ENCODE peak calls at places on chromosomes 4 and X, in seven cellular contexts. X is suprapubic skin, F is K562, S is HepG2, B is transverse colon, P is upper lobe of left lung, O is stomach. H is an unnamed sample. For H3K27me3, the result is how much of the 10 kb centered on the place peaks cover.

GRCh38 chr4:90127223-90127705 is at the start of gene CCSER1:
- DNase-seq in X (peak), F (no peak), S (no peak), B (peak), P (peak), O (peak), H (peak)

GRCh38 chr4:165355900-165356300 is 22.9 kb upstream of the CPE start:
- DNase-seq in X (no peak), F (no peak), S (peak), B (no peak), P (no peak), O (no peak), H (no peak)

GRCh38 chr4:95251568-95251967 is 297.2 kb downstream of the UNC5C start:
- DNase-seq in X (no peak), F (no peak), S (no peak), B (no peak), P (no peak), O (no peak), H (no peak)

GRCh38 chr4:18930487-18930886 is 908.9 kb upstream of the LCORL start:
- DNase-seq in X (no peak), F (no peak), S (no peak), B (no peak), P (no peak), O (no peak), H (no peak)

GRCh38 chrX:17788439-17788838 is 51.1 kb downstream of the SCML1 start:
- DNase-seq in X (no peak), F (peak), S (peak), B (peak), P (peak), O (peak), H (no peak)

GRCh38 chrX:108224727-108225455 is 133.3 kb downstream of the ATG4A start:
- DNase-seq in X (no peak), F (peak), S (peak), B (no peak), P (no peak), O (no peak), H (no peak)

GRCh38 chr4:83284161-83285021 is at the start of gene COQ2:
- DNase-seq in X (peak), F (peak), S (peak), B (peak), P (peak), O (peak), H (peak)

GRCh38 chrX:46903458-46904242 is 8.6 kb upstream of the JADE3 start:
- DNase-seq in X (peak), F (peak), S (peak), B (peak), P (peak), O (peak), H (peak)

GRCh38 chr4:743463-744211 is 38.0 kb downstream of the PCGF3 start:
- DNase-seq in X (no peak), F (no peak), S (no peak), B (no peak), P (no peak), O (no peak), H (no peak)

GRCh38 chr4:74056858-74057562 is 18.5 kb upstream of the CXCL3 start:
- DNase-seq in X (no peak), F (peak), S (no peak), B (no peak), P (no peak), O (no peak), H (no peak)

GRCh38 chr4:128566688-128567087 is 242.8 kb upstream of the JADE1 start:
- DNase-seq in X (no peak), F (no peak), S (no peak), B (no peak), P (no peak), O (no peak), H (no peak)

GRCh38 chr4:47718691-47719090 is 119.2 kb downstream of the CORIN start:
- DNase-seq in X (no peak), F (no peak), S (no peak), B (no peak), P (no peak), O (no peak), H (no peak)

GRCh38 chr4:763191-763810 is 57.7 kb downstream of the PCGF3 start:
- DNase-seq in X (no peak), F (no peak), S (no peak), B (no peak), P (no peak), O (no peak), H (no peak)

GRCh38 chrX:24775891-24776290 is 82.2 kb downstream of the POLA1 start:
- DNase-seq in X (no peak), F (no peak), S (peak), B (no peak), P (no peak), O (no peak), H (no peak)

GRCh38 chr4:42143996-42144395 is 8.5 kb downstream of the BEND4 start:
- DNase-seq in X (no peak), F (no peak), S (no peak), B (no peak), P (no peak), O (no peak), H (no peak)

GRCh38 chr4:91963489-91963888 is 340.3 kb upstream of the GRID2 start:
- DNase-seq in X (no peak), F (no peak), S (no peak), B (no peak), P (no peak), O (no peak), H (no peak)

GRCh38 chrX:150159537-150159936 is 203.6 kb upstream of the MAMLD1 start:
- DNase-seq in X (no peak), F (no peak), S (no peak), B (no peak), P (no peak), O (no peak), H (no peak)

GRCh38 chrX:40471965-40472648 is 108.7 kb upstream of the ATP6AP2 start:
- DNase-seq in X (no peak), F (peak), S (peak), B (peak), P (peak), O (peak), H (peak)

GRCh38 chrX:52420824-52421443 is 52.1 kb downstream of the XAGE2 start:
- DNase-seq in X (no peak), F (no peak), S (no peak), B (no peak), P (peak), O (no peak), H (no peak)

GRCh38 chrX:111581086-111581485 is 69.6 kb downstream of the SERTM2 start:
- DNase-seq in X (no peak), F (no peak), S (no peak), B (no peak), P (no peak), O (no peak), H (no peak)

GRCh38 chr4:69849969-69850368 is 10.0 kb downstream of the SULT1E1 start:
- DNase-seq in X (no peak), F (no peak), S (no peak), B (no peak), P (no peak), O (no peak), H (no peak)

GRCh38 chrX:16807548-16807947 is 21.3 kb downstream of the TXLNG start:
- DNase-seq in X (no peak), F (no peak), S (no peak), B (no peak), P (no peak), O (no peak), H (no peak)

GRCh38 chr4:94974773-94975172 is 217.0 kb downstream of the BMPR1B start:
- DNase-seq in X (no peak), F (no peak), S (no peak), B (no peak), P (no peak), O (no peak), H (no peak)

GRCh38 chr4:64715741-64716140 is 306.5 kb upstream of the TECRL start:
- DNase-seq in X (no peak), F (no peak), S (no peak), B (no peak), P (no peak), O (no peak), H (no peak)

GRCh38 chr4:83865417-83866150 is 329.7 kb downstream of the GPAT3 start:
- DNase-seq in X (no peak), F (no peak), S (no peak), B (no peak), P (no peak), O (no peak), H (no peak)

GRCh38 chr4:185011408-185011807 is 6.9 kb upstream of the HELT start:
- DNase-seq in X (peak), F (no peak), S (peak), B (no peak), P (no peak), O (no peak), H (no peak)
- H3K27me3 ChIP-seq in X (half or more), F (half or more), S (half or more), B (half or more), P (under half), O (under half), H (under half)

DNA sequence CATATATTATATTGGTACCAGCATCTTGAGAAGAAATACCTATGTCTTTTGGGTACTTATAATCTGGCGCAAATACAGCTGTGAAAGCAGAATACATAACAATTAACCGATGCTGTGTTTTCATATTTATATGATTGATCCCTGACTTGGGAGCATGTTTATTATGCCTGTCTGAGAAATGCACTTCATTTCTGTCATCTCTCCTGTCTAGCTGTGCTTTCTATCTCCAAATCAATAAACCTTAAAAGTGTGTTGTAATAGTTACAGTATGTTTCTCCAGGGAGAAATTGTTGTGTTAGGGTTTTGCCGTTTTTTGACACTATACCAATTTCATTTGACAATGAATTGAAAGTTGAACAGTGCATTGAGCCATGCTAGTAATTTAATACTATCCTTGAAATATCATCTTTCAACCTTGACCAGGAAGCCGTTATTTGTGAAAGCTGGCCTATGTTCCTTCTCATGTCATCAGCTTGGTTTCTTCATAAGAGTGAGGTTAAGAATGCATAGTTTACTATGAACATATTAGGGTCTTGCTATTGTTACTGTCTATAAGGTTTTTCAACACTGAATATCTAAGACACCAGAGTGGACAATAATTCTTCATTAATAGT is 206.2 kb upstream of the PCDH18 start:
- DNase-seq in X (no peak), F (no peak), S (no peak), B (no peak), P (no peak), O (no peak), H (no peak)
- TF ChIP-seq EP300 in X (no peak), F (no peak), S (no peak), B (no peak), P (no peak), O (no peak), H (no peak)

GRCh38 chr4:71587995-71588394 is 195.9 kb downstream of the GC start:
- DNase-seq in X (no peak), F (no peak), S (no peak), B (no peak), P (no peak), O (no peak), H (no peak)
- TF ChIP-seq CTCF in X (no peak), F (no peak), S (no peak), B (no peak), P (no peak), O (no peak), H (no peak)

GRCh38 chr4:77229433-77229832 is 72.4 kb downstream of the CCNG2 start:
- DNase-seq in X (no peak), F (no peak), S (no peak), B (no peak), P (no peak), O (no peak), H (no peak)

GRCh38 chr4:77219266-77219665 is 62.3 kb downstream of the CCNG2 start:
- DNase-seq in X (no peak), F (no peak), S (no peak), B (no peak), P (no peak), O (no peak), H (no peak)

GRCh38 chr4:77220841-77221613 is 64.0 kb downstream of the CCNG2 start:
- DNase-seq in X (no peak), F (no peak), S (no peak), B (no peak), P (peak), O (no peak), H (no peak)

GRCh38 chr4:77226939-77227705 is 70.1 kb downstream of the CCNG2 start:
- DNase-seq in X (no peak), F (no peak), S (no peak), B (no peak), P (no peak), O (no peak), H (no peak)

GRCh38 chr4:77225022-77225421 is 68.0 kb downstream of the CCNG2 start:
- DNase-seq in X (no peak), F (no peak), S (no peak), B (no peak), P (no peak), O (no peak), H (no peak)
- H3K27me3 ChIP-seq in X (under half), F (under half), S (under half), B (under half), P (under half), O (under half), H (under half)

GRCh38 chrX:154735695-154736393 is 15.0 kb downstream of the GAB3 start:
- DNase-seq in X (no peak), F (no peak), S (no peak), B (peak), P (peak), O (no peak), H (peak)
- TF ChIP-seq EP300 in X (no peak), F (no peak), S (no peak), B (no peak), P (no peak), O (no peak), H (no peak)

DNA sequence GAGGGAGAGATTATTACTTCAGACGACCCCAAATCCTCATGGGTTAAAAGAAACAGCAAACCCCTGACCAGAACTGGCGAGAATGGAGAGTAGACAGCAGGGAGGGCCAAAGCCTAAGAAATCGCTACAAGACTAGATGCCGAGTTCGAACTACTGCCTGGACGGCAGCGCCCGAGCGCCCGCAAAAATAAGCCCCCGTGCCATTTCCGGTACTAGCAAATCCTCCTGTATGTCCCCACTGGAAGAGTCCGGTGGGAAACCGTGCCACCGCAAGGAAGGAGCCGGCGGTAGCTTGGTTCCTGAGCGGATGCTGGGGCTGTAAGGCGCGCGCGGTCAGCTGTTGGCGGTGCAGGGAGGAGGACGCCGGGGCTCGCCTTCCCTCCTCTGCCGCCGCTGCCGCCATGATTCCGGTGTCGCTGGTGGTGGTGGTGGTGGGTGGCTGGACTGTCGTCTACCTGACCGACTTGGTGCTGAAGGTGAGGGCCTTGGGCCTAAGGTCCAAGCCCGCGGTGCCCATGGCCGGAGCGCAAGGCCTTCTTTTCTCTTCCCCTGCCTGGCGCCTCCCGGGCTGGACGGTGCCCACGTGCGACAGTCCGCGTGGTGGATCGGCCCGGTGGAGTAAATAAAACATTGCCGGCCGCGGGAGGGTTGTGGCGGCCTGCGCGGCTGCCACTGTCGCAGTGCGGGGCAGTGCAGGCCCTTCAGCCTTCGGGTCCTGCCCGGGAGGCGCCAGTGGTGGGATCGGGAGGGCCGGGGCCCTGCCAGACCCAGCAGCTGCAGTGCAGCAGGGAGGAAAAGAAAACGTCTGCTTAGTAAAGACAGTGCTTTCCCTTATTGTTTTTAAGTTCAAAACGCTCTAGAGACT is at the start of gene MBTPS2:
- DNase-seq in X (peak), F (peak), S (peak), B (peak), P (peak), O (peak), H (peak)
- TF ChIP-seq CTCF in X (no peak), F (peak), S (peak), B (no peak), P (no peak), O (no peak), H (no peak)

DNA sequence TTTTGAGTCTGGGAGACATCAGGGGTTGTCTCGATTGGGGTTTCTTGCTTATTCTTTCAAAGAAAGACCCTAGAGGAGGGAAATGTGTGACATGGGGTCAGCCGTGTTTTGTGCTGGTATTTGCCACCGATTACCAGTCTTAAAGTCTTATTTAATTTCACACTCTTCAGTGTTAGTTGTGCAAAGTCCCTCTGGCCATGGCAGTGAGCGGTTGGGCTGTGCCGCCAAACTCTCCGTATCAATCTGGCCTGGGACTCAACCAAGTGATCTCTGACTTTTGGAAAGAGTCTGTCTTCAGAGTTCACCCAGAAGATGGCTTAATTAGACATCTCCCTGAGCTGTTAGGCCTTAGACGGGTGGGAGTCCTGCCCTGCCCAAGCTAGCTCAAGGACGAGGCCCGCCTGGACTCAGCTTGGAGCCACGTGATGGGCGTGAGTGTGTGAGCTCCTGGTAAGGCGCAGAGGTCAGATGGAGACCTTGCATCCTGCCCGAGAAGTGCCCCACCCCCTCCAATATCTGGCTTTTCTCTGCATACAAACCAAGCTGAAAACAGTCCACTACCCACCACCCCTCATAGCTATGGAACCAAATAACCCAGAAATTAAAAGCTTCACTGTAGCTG is 3.8 kb upstream of the PITX2 start:
- DNase-seq in X (no peak), F (no peak), S (no peak), B (no peak), P (no peak), O (no peak), H (no peak)
- H3K27me3 ChIP-seq in X (half or more), F (under half), S (half or more), B (half or more), P (under half), O (under half), H (half or more)